ENCODE peak calls at places on chromosomes 4 and X, in four cellular contexts. E is right lobe of liver, L is endothelial cell of umbilical vein, C is A549. T is an unnamed sample.

GRCh38 chr4:145887241-145887964 is 51.2 kb downstream of the ZNF827 start:
- DNase-seq in C (no peak), E (no peak), L (peak), T (peak)

GRCh38 chr4:6986781-6987565 is 56.2 kb upstream of the TADA2B start:
- DNase-seq in E (peak), L (peak), C (peak), T (peak)

GRCh38 chrX:39096599-39096998 is 295.3 kb downstream of the MID1IP1 start:
- DNase-seq in C (no peak), L (no peak), E (no peak), T (no peak)

GRCh38 chr4:24094726-24095125 is 204.9 kb upstream of the PPARGC1A start:
- DNase-seq in L (no peak), E (no peak), C (no peak), T (no peak)

GRCh38 chr4:6408263-6408662 is 64.2 kb downstream of the PPP2R2C start:
- DNase-seq in L (no peak), E (no peak), C (peak), T (no peak)

GRCh38 chr4:69532886-69533506 is 37.3 kb upstream of the UGT2B4 start:
- DNase-seq in E (no peak), C (no peak), L (no peak), T (no peak)

GRCh38 chrX:153926863-153927685 is 1.0 kb upstream of the ARHGAP4 start:
- DNase-seq in C (peak), E (peak), L (peak), T (peak)

GRCh38 chrX:23883737-23884354 is 23.9 kb downstream of the APOO start:
- DNase-seq in C (peak), E (no peak), L (peak), T (no peak)

GRCh38 chr4:164937576-164938270 is 39.7 kb downstream of the TRIM61 start:
- DNase-seq in L (no peak), C (no peak), E (peak), T (peak)

GRCh38 chr4:165493359-165493758 is 114.6 kb downstream of the CPE start:
- DNase-seq in E (peak), C (peak), L (peak), T (peak)

GRCh38 chrX:132651411-132652086 is 162.7 kb upstream of the MBNL3 start:
- DNase-seq in C (no peak), E (no peak), L (no peak), T (no peak)

GRCh38 chrX:149491812-149492211 is 13.3 kb downstream of the IDS start:
- DNase-seq in L (no peak), C (peak), E (no peak), T (no peak)

GRCh38 chr4:94576163-94576562 is 124.4 kb downstream of the PDLIM5 start:
- DNase-seq in E (no peak), L (no peak), C (no peak), T (no peak)

GRCh38 chrX:11541510-11541909 is 124.2 kb downstream of the ARHGAP6 start:
- DNase-seq in C (no peak), L (no peak), E (no peak), T (no peak)

GRCh38 chrX:16828126-16828908 is 41.8 kb downstream of the RBBP7 start:
- DNase-seq in E (no peak), C (peak), L (peak), T (peak)

GRCh38 chrX:150871341-150871811 is 27.1 kb downstream of the CD99L2 start:
- DNase-seq in C (no peak), L (no peak), E (no peak), T (no peak)

DNA sequence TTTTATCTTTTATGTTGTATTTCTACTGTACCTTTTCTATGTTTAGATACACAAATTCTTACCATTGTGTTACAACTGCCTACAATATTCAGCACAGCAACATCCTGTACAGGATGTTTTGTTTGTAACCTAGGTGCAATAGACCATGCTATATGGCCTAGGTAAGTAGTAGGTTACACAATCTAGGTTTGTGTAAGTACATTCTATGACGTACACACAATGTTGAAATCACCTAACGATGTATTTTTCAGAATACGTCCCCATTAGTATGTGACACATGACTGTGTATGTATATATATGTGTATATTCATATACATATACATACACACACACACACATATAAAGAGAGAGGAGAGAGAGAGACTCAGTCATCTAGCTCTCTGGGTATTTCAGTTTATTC is 103.5 kb downstream of the CLNK start:
- DNase-seq in C (no peak), E (no peak), L (no peak), T (no peak)
- H3K27ac ChIP-seq in C (no peak), E (no peak), L (no peak), T (no peak)

DNA sequence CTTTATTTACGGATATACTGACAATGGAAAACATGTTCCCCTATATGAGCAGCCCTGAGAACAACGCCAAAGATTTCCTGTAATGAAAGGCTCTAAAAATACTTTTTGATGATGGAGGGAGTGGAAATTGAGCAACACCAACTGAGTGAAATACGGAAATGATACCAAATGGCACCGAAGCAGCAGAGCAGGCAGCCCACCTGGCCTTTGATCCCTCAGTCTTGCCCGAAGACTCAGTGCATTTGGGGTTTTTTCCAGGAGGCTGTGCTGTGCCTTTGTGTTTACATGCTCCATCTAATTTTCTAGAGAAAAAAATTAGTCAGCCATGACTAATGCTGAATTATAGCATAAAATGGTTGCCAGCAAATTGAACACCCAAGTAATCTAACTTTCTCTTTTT is 169.9 kb upstream of the RBPJ start:
- DNase-seq in E (no peak), C (no peak), L (no peak), T (no peak)
- TF ChIP-seq CTCF in E (no peak), C (no peak), L (no peak), T (no peak)

GRCh38 chr4:169745291-169745690 is 12.5 kb downstream of the HPF1 start:
- DNase-seq in L (no peak), E (no peak), C (no peak), T (no peak)
- TF ChIP-seq POLR2A in L (no peak), E (no peak), C (no peak), T (no peak)

DNA sequence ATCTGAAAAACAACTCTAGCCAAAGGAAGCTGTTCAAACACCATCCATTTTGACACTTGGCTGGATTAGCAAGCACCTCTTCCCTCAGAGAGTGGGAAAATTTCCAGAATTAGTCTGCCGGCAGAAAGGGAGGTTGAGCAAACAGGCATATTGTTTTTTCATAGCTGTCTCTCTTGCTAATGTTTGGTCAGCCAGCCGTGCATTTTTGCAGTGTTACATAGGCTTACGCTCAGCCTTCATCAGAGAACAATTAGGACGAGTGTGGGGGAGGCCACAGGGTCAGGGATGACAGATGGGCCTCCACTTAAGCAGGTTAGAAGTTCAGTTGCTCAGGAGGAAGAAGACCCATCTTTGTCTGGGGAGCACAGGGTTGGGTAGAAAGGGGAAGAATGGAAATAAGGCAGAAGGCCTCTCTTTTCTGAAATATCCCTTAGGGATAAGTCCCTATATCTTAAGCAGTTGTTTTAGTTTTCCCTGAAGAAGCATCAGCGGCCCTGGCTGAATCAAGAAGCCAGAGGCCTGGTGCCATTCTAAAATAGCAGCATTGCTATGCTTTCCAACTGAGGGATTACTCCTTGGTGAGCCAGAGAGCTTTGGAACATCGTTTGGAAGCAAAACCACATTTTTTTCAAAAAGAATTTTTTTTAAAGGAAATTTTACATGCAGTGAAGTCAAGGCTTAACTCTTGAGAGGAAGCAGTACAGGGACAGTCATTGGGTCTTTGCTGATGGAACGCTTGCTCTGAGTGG is 118.7 kb downstream of the SMIM20 start:
- DNase-seq in C (no peak), E (no peak), L (no peak), T (no peak)
- H3K27ac ChIP-seq in C (no peak), E (no peak), L (no peak), T (peak)

GRCh38 chrX:37504991-37505390 is 66.5 kb upstream of the LANCL3 start:
- DNase-seq in L (no peak), C (no peak), E (no peak), T (no peak)
- TF ChIP-seq CTCF in L (no peak), C (no peak), E (no peak), T (no peak)

GRCh38 chr4:16508968-16509367 is 282.7 kb upstream of the TAPT1 start:
- DNase-seq in C (peak), L (no peak), E (no peak), T (no peak)
- TF ChIP-seq POLR2A in C (no peak), L (no peak), E (no peak), T (no peak)

GRCh38 chr4:37243061-37243460 is 1.5 kb upstream of the NWD2 start:
- DNase-seq in E (no peak), L (no peak), C (no peak), T (no peak)

GRCh38 chr4:37243722-37244582 is 591 bp upstream of the NWD2 start:
- DNase-seq in C (peak), E (no peak), L (no peak), T (no peak)

GRCh38 chr4:37245391-37245954 is 930 bp downstream of the NWD2 start:
- DNase-seq in E (no peak), C (no peak), L (no peak), T (no peak)

GRCh38 chr4:37244583-37245390 is at the start of gene NWD2:
- DNase-seq in C (no peak), L (no peak), E (peak), T (no peak)

DNA sequence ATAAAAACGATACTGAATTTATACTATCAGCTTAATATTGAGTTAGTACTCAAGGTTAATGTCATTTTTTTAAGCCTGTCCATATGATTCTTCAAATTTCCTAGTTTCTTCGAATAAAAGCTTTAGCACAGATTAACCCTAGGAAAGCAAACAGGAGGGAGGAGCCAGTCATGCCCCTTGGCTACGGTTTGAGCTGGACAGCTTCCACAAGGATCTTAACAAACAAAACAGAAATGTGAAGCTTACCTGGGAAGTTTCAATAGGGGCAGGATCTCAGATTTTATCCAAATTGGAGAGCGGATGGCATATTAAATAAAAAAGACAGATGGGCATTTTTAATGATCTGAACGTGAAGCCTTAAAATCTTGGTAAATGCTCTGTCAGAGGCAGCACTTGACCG is 2.3 kb downstream of the NWD2 start:
- DNase-seq in E (no peak), L (no peak), C (no peak), T (no peak)
- H3K27ac ChIP-seq in E (no peak), L (no peak), C (no peak), T (no peak)

DNA sequence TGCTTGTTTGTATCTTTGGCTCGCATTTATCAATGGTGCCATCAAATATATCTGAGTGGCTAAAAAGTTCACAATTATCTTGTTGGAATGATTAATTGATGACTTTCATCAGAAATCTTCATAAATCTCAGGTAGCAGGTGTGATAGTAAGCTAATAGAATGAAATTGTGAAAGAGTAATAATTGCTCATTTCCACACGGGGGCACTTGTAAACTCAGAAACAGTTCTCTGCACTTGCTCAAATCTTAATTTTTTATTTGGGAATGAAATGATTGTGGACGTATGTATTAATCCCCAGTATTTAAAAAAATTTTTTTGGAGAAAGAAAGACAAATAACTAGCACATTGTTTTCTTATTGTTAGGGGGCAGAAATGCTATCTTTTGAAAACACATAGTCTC is 132.8 kb downstream of the DTHD1 start:
- DNase-seq in C (peak), L (no peak), E (no peak), T (no peak)
- TF ChIP-seq CTCF in C (peak), L (no peak), E (peak), T (no peak)

GRCh38 chr4:38077791-38078489 is 117.7 kb downstream of the PTTG2 start:
- DNase-seq in E (no peak), C (no peak), L (no peak), T (no peak)

GRCh38 chr4:38076153-38076669 is 116.0 kb downstream of the PTTG2 start:
- DNase-seq in E (no peak), L (no peak), C (no peak), T (no peak)

GRCh38 chr4:38073596-38074234 is 113.5 kb downstream of the PTTG2 start:
- DNase-seq in C (no peak), L (no peak), E (no peak), T (no peak)

GRCh38 chr4:38072578-38072977 is 112.4 kb downstream of the PTTG2 start:
- DNase-seq in L (no peak), E (no peak), C (no peak), T (no peak)

GRCh38 chr4:38075370-38076152 is 115.4 kb downstream of the PTTG2 start:
- DNase-seq in L (peak), E (no peak), C (peak), T (no peak)
- TF ChIP-seq POLR2A in L (no peak), E (no peak), C (no peak), T (no peak)

T was measured in ovary.